ENCODE peak calls at places on chromosomes 4 and X, in eight cellular contexts. D is lung; E is testis; V is substantia nigra; T is uterus; J is IMR-90; U is H9; F is CD4-positive, alpha-beta memory T cell. W is an unnamed sample.

GRCh38 chr4:157220026-157220881 is at the start of gene GRIA2:
- DNase-seq in D (no peak), E (peak), V (peak), T (peak), J (peak), U (peak), F (no peak), W (peak)

GRCh38 chr4:133585323-133585722 is 436.2 kb downstream of the PCDH10 start:
- DNase-seq in D (no peak), E (no peak), V (no peak), T (no peak), J (no peak), U (no peak), F (no peak), W (no peak)

GRCh38 chrX:50799531-50799961 is 14.4 kb downstream of the SHROOM4 start:
- DNase-seq in D (no peak), E (no peak), V (no peak), T (no peak), J (peak), U (no peak), F (no peak), W (no peak)

GRCh38 chr4:6916587-6917444 is 7.2 kb downstream of the TBC1D14 start:
- DNase-seq in D (peak), E (peak), V (no peak), T (no peak), J (no peak), U (no peak), F (peak), W (no peak)

GRCh38 chrX:45230410-45230809 is 29.7 kb upstream of the DIPK2B start:
- DNase-seq in D (no peak), E (no peak), V (no peak), T (no peak), J (no peak), U (no peak), F (no peak), W (no peak)

GRCh38 chrX:39174761-39175417 is 373.6 kb downstream of the MID1IP1 start:
- DNase-seq in D (no peak), E (no peak), V (no peak), T (peak), J (no peak), U (no peak), F (peak), W (no peak)

GRCh38 chr4:172168888-172169287 is 355.7 kb downstream of the GALNTL6 start:
- DNase-seq in D (no peak), E (no peak), V (no peak), T (no peak), J (peak), U (no peak), F (no peak), W (no peak)

GRCh38 chrX:72131317-72132294 is at the start of gene RTL5:
- DNase-seq in D (peak), E (peak), V (peak), T (peak), J (peak), U (peak), F (peak), W (peak)

GRCh38 chr4:102492531-102493241 is 8.5 kb upstream of the NFKB1 start:
- DNase-seq in D (no peak), E (no peak), V (no peak), T (no peak), J (peak), U (no peak), F (no peak), W (no peak)

GRCh38 chrX:131831185-131831520 is 191.9 kb upstream of the STK26 start:
- DNase-seq in D (no peak), E (no peak), V (no peak), T (no peak), J (peak), U (no peak), F (no peak), W (no peak)

GRCh38 chr4:31187979-31188378 is 467.8 kb downstream of the PCDH7 start:
- DNase-seq in D (no peak), E (no peak), V (no peak), T (no peak), J (no peak), U (no peak), F (no peak), W (no peak)

GRCh38 chr4:3476936-3477749 is 14.0 kb downstream of the DOK7 start:
- DNase-seq in D (no peak), E (no peak), V (no peak), T (no peak), J (no peak), U (no peak), F (no peak), W (no peak)

GRCh38 chr4:947491-947971 is 15.3 kb downstream of the TMEM175 start:
- DNase-seq in D (no peak), E (no peak), V (no peak), T (no peak), J (no peak), U (no peak), F (no peak), W (no peak)

GRCh38 chrX:40095588-40096394 is 2.0 kb downstream of the BCOR start:
- DNase-seq in D (no peak), E (no peak), V (no peak), T (no peak), J (no peak), U (peak), F (no peak), W (peak)

GRCh38 chrX:22594771-22595170 is 322.1 kb downstream of the CBLL2 start:
- DNase-seq in D (no peak), E (no peak), V (no peak), T (no peak), J (no peak), U (no peak), F (no peak), W (no peak)

GRCh38 chr4:173005912-173006633 is 162.5 kb upstream of the GALNT7 start:
- DNase-seq in D (no peak), E (no peak), V (no peak), T (no peak), J (no peak), U (no peak), F (no peak), W (no peak)

GRCh38 chr4:106986486-106986885 is 49.6 kb downstream of the DKK2 start:
- DNase-seq in D (no peak), E (no peak), V (no peak), T (no peak), J (no peak), U (no peak), F (no peak), W (no peak)

GRCh38 chr4:139083533-139084424 is 68.2 kb downstream of the NOCT start:
- DNase-seq in D (peak), E (peak), V (peak), T (peak), J (peak), U (peak), F (peak), W (peak)

GRCh38 chr4:158809611-158810486 is 41.0 kb downstream of the FNIP2 start:
- DNase-seq in D (no peak), E (peak), V (no peak), T (no peak), J (peak), U (no peak), F (peak), W (no peak)

GRCh38 chr4:84837751-84838150 is 128.7 kb downstream of the WDFY3 start:
- DNase-seq in D (no peak), E (no peak), V (no peak), T (no peak), J (peak), U (no peak), F (no peak), W (no peak)

GRCh38 chrX:69493193-69493592 is 10.9 kb upstream of the NALF2 start:
- DNase-seq in D (no peak), E (peak), V (peak), T (no peak), J (no peak), U (peak), F (no peak), W (peak)

GRCh38 chr4:58286335-58286734 is 1176.2 kb upstream of the IGFBP7 start:
- DNase-seq in D (no peak), E (no peak), V (no peak), T (no peak), J (no peak), U (no peak), F (no peak), W (no peak)

DNA sequence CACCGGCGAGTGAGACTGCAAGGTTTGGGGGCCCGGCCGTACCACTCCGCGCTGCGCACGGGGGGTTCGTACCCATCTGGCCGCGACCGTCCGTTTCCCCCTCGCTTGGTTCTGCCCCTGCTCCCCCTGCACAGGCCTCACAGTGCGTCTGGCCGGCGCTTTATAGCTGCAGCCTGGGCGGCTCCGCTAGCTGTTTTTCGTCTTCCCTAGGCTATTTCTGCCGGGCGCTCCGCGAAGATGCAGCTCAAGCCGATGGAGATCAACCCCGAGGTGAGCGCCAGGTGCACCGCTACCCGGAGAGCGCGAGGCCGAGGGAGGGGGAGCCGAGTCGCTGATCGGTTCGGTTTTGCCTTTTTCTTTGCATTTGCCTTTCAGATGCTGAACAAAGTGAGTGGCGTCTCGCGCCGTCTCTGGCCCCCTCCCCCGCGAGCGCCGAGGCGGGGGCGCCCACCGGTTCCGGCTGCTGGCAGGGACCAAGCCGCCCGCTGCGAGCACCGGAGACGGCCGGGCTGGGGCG is at the start of gene UCHL1:
- DNase-seq in D (no peak), E (peak), V (peak), T (peak), J (peak), U (peak), F (no peak), W (peak)
- H3K27ac ChIP-seq in D (no peak), E (no peak), V (peak), T (no peak), J (peak), U (no peak), F (no peak), W (no peak)

DNA sequence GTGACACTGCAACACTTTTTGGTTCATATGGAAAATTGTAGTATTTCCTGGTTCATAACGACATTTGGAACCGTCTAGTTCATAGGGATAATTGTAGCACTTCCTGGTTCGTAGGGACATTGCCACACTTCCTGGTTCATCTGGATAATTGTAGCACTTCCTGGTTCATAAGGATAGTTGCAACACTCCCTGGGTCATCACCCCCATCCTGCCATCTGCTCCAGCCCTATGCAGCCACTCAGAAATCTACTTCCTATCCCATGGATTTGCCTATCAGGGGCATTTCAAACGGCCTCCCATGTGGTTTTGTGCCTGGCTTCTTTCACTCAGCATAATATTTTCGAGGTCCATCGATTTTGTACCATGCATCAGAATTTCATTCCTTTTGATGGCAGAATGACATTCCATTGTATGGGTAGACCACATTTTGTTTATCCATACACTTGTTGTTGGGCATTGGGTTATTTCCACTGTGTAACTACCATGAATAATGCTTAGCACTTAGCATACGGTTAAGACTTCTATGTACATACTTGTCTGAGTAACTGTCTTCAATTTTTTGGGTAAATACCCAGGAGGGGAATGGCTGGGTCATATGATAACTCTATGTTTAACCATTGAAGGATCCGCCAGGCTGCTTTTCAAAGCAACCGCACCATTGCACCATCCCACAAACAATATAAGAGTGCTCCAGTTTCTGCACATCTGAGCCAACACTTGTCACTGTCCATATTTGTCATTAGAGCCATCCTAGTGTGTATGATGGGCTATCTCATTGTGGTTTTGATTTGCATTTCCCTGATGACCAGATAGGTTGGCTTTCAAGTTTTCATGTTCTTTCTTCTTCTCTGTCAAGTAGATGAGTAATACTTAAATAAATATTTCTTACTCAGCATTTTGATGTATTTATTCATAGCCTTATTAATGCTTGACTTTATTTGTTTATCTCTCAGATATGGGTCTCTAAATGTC is 58.3 kb upstream of the CD99 start:
- DNase-seq in D (no peak), E (no peak), V (no peak), T (no peak), J (no peak), U (no peak), F (no peak), W (no peak)
- H3K27ac ChIP-seq in D (no peak), E (no peak), V (no peak), T (no peak), J (no peak), U (no peak), F (no peak), W (no peak)

GRCh38 chr4:165505991-165506779 is 127.4 kb downstream of the CPE start:
- DNase-seq in D (no peak), E (no peak), V (no peak), T (no peak), J (peak), U (no peak), F (no peak), W (no peak)
- H3K27ac ChIP-seq in D (no peak), E (no peak), V (no peak), T (no peak), J (peak), U (no peak), F (no peak), W (no peak)

GRCh38 chr4:16597829-16598228 is 300.6 kb downstream of the LDB2 start:
- DNase-seq in D (no peak), E (no peak), V (no peak), T (no peak), J (peak), U (no peak), F (no peak), W (no peak)
- H3K27ac ChIP-seq in D (no peak), E (no peak), V (no peak), T (peak), J (no peak), U (no peak), F (no peak), W (peak)

GRCh38 chr4:183837222-183837621 is 67.9 kb upstream of the STOX2 start:
- DNase-seq in D (no peak), E (no peak), V (no peak), T (no peak), J (no peak), U (no peak), F (no peak), W (no peak)
- H3K27ac ChIP-seq in D (no peak), E (no peak), V (no peak), T (no peak), J (no peak), U (no peak), F (no peak), W (no peak)

GRCh38 chr4:185592845-185593488 is 57.7 kb upstream of the PDLIM3 start:
- DNase-seq in D (no peak), E (no peak), V (no peak), T (no peak), J (no peak), U (no peak), F (no peak), W (no peak)
- H3K27ac ChIP-seq in D (no peak), E (peak), V (no peak), T (peak), J (no peak), U (no peak), F (no peak), W (no peak)